ENCODE peak calls at places on chromosomes 5 and 9, in six cellular contexts. X is fibroblast of mammary gland; V is endothelial cell of umbilical vein; A is neural progenitor cell; U is CD8-positive, alpha-beta T cell; P is SK-N-SH. C is an unnamed sample.

GRCh38 chr5:67908145-67908765 is 307.3 kb upstream of the PIK3R1 start:
- DNase-seq in X (no peak), V (no peak), A (no peak), U (no peak), P (no peak), C (no peak)

GRCh38 chr9:700365-701282 is 140.9 kb upstream of the DMRT1 start:
- DNase-seq in X (no peak), V (no peak), A (no peak), U (no peak), P (no peak), C (no peak)

GRCh38 chr5:136856648-136857047 is 491.3 kb upstream of the TRPC7 start:
- DNase-seq in X (no peak), V (no peak), A (no peak), U (no peak), P (no peak), C (no peak)

GRCh38 chr9:112754578-112754977 is 4.0 kb downstream of the SNX30 start:
- DNase-seq in X (peak), V (no peak), A (no peak), U (peak), P (no peak), C (peak)

GRCh38 chr5:14444988-14445387 is 136.6 kb upstream of the OTULINL start:
- DNase-seq in X (peak), V (peak), A (no peak), U (no peak), P (no peak), C (peak)

GRCh38 chr9:28197653-28198052 is 624.4 kb upstream of the C9orf72 start:
- DNase-seq in X (no peak), V (no peak), A (no peak), U (no peak), P (no peak), C (peak)

GRCh38 chr9:17082343-17082742 is 52.5 kb upstream of the CNTLN start:
- DNase-seq in X (peak), V (peak), A (peak), U (no peak), P (peak), C (no peak)

GRCh38 chr5:132132138-132132537 is 58.5 kb downstream of the CSF2 start:
- DNase-seq in X (no peak), V (no peak), A (no peak), U (no peak), P (no peak), C (no peak)

GRCh38 chr5:125034331-125034730 is 287.9 kb upstream of the ZNF608 start:
- DNase-seq in X (no peak), V (no peak), A (no peak), U (no peak), P (no peak), C (no peak)

DNA sequence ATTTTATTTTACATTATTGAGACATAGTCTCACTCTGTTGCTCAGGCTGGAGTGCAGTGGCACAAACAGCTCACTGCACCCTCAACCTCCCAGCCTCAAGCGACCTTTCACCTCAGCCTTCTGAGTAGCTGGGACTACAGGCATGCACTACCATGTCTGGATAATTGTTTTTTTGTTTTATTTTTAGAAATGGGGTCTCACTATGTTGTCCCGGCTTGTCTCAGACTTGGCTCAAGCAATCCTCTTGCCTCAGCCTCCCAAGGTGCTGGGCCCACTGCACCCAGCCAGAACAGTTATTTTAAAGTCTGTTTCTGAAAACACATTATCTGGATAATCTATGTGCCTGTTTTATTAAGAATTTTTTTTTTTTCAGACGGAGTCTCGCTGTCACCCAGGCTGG is 62.0 kb downstream of the TEX10 start:
- DNase-seq in X (no peak), V (no peak), A (no peak), U (no peak), P (no peak), C (no peak)
- H3K4me3 ChIP-seq in X (no peak), V (no peak), A (no peak), U (no peak), P (no peak), C (no peak)

GRCh38 chr9:85876628-85877027 is 64.3 kb upstream of the NAA35 start:
- DNase-seq in X (peak), V (no peak), A (no peak), U (no peak), P (no peak), C (no peak)
- H3K4me3 ChIP-seq in X (no peak), V (no peak), A (no peak), U (no peak), P (no peak), C (no peak)

GRCh38 chr9:18361621-18362020 is 112.3 kb upstream of the ADAMTSL1 start:
- DNase-seq in X (no peak), V (no peak), A (no peak), U (no peak), P (no peak), C (no peak)
- H3K4me3 ChIP-seq in X (no peak), V (no peak), A (no peak), U (no peak), P (no peak), C (no peak)

DNA sequence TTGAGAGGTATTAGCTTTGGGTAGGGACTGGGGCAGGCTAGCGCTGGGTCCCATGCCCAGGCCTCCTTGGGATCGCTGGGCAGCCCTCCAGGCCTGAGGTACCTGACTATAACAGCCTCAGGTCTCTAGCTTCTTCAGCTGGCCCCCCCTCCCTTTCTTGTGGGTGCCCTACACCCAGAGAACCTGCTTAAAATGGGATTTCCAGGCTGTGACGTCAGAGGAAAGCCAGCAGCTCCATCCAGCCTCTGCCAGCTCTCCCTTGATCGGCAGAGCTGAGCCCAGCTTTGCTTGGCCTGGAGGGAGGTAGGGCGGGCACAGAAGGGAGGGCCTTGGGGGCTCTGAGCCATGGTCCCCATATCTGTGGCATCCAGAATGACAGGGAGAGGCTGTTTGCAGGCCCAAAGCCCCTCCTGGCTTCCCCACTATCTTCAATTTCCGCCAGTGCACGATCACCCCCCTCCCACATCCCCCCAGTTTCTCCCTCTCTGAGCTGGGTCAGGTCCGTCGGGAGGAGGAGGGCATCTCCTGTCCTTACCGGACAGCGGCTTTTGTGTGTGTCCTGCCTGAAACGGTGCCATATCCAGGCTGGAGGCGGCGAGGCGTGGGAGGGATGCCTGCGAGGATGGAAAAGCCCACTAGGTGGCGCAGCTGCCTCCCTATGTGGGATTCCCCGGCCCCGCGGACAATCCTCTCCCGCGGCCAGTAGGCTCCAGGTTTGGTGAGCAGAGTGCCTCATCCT is 10.8 kb downstream of the REEP2 start:
- DNase-seq in X (peak), V (peak), A (peak), U (peak), P (peak), C (peak)
- H3K4me3 ChIP-seq in X (peak), V (no peak), A (no peak), U (no peak), P (peak), C (peak)

DNA sequence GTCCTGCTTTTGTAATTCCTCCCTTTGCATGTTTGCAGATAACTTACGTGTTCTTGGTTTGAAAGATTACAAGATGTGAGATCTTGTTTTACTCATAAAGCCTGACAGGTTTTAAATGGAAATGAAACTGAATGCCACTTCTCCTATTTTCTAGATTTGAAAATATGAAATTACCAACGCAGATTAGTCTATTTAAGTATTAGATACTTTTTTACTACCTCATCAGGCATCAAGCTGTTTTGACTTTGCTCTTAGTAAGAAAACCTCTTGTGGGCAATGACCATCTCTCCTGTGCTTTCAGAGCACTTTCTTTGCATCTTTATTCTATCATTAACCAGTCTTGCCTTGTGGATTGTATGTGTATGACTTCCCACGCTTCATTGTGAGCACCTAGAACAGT is 3.5 kb downstream of the DMXL1 start:
- DNase-seq in X (no peak), V (no peak), A (no peak), U (no peak), P (no peak), C (no peak)
- H3K4me3 ChIP-seq in X (no peak), V (no peak), A (no peak), U (no peak), P (no peak), C (no peak)

GRCh38 chr9:122226758-122227575 is 1.8 kb downstream of the LHX6 start:
- DNase-seq in X (no peak), V (peak), A (peak), U (no peak), P (peak), C (no peak)

GRCh38 chr9:122226142-122226757 is 2.5 kb downstream of the LHX6 start:
- DNase-seq in X (no peak), V (no peak), A (peak), U (no peak), P (peak), C (no peak)

GRCh38 chr9:122228906-122229837 is at the start of gene LHX6:
- DNase-seq in X (peak), V (peak), A (peak), U (no peak), P (peak), C (peak)

GRCh38 chr9:122227576-122227903 is 1.2 kb downstream of the LHX6 start:
- DNase-seq in X (no peak), V (no peak), A (no peak), U (no peak), P (no peak), C (peak)

DNA sequence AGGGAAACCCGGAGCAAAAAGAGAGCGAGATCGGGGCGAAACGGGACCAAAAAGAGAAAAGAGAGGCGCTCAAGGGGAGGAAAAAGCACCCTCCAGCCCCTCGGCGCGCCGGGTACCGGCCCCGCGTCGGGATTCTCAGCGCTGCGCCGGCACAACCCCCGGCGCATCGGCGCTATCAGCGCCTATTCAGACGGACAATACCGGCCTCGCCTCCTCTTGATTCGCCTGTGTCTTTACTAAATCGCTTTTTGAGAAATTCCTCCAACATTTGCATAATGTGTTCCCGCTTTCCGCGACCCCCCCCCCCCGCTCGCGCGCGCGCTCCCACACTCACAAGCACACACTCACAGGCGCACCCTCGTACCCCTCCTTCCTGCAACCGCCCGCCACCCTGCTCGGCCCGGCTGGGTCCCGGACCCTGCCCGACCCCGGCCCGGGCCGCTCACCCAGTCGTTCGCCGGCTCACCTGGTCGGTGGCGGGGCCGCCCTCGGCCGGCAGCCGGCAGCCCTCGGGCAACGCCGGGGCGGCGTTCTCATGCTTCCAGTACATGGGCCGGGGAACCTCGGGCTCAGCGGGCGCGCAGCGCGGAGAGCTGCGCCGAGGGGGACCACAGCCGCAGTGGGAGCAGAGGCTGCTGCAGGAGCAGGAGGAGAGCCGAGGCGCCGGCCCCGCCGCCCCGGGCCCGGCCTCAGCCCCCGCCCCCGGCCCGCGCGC is 409 bp downstream of the LHX6 start:
- DNase-seq in X (no peak), V (no peak), A (peak), U (no peak), P (peak), C (no peak)
- H3K4me3 ChIP-seq in X (peak), V (peak), A (peak), U (peak), P (peak), C (peak)

DNA sequence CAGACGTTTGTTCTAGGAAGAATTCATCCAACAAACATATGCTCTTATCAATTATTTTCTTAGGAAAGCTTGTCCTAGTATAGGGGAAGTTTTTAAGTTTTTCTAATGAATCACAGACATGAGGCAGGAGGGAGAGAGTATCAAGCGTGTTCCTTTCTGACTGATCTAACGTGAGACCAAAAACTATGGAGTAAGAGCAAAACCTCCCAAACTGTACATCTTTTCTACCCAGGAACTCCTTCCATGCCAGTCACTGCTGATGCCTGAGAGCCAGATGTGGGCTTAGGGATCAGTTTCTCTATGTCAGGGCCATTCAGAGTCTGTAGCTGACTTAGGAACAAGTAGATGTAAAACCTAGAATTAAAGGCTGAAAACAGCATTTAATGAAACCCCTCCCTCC is 51.7 kb upstream of the NFIB start:
- DNase-seq in X (peak), V (no peak), A (no peak), U (no peak), P (no peak), C (no peak)
- H3K4me3 ChIP-seq in X (no peak), V (no peak), A (no peak), U (no peak), P (no peak), C (no peak)

GRCh38 chr5:19035816-19036215 is 952.2 kb downstream of the CDH18 start:
- DNase-seq in X (no peak), V (no peak), A (no peak), U (no peak), P (no peak), C (no peak)

DNA sequence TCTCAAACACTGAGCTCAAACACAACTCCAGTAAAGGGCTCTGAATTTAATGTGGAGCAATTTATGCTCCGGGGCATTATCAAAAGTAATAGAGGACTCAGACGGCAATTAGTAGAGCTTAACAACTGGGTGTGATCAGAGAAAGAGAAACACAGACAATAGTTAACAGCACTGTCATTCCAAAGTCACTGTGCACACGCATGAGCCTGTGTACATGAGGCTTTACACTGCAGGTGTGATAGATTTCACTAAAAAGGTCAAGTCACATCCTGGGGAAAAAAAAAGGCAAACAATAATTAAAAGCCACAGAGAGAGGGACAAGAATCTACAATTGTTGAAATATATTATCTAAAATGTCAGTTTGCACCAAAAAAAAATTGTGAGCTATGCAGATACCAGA is 956.5 kb downstream of the CDH18 start:
- DNase-seq in X (no peak), V (no peak), A (no peak), U (no peak), P (no peak), C (no peak)
- H3K4me3 ChIP-seq in X (no peak), V (no peak), A (no peak), U (no peak), P (no peak), C (no peak)

DNA sequence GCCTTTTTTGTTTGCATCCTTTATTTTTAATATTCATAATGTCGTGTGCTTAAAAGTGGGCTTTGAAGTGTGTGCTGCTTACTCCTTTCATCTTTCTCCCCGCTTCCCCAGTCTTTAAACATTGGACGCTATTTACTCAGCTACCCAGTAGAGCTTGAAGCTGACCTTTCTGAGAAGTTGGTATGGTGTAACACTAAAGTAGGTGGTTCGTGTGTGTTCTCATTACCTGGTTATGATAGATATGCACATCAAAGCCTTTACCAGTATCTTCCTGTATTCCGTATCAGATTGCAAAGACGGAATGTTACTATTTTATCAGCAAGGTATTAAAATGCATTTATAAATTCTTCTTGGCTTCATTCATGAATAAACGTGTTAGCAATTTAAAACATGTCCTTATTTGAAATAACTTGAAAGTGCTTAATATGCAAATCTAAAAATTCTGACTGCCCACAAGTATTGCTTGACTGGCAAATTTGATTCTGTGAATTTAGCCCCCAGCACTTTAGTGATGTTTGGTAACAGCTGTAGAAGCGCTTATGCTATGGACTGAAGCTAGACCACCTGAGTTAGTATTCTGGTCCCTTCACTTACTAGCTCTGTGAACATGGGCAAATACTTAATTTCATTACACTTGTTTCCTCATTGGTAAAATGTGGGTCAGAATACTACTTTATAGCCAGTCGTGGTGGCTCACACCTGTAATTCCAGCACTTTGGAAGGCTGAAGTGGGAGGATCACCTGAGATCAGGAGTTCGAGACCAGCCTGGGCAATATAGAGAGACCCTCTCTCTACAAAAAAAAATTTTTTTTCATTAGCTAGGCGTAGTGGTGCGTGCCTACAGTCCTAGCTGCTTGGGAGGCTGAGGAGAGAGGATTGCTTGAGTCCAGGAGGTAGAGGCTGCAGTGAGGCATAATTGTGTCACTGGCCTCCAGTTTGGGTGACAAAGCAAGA is 1.7 kb downstream of the RRAGA start:
- DNase-seq in X (no peak), V (peak), A (no peak), U (no peak), P (no peak), C (peak)
- H3K4me3 ChIP-seq in X (peak), V (peak), A (peak), U (peak), P (peak), C (peak)